ENCODE peak calls at places on chromosomes 1 and 21, in nine cellular contexts. I, H, E, A, P, O, X, W and U are unnamed samples.

GRCh38 chr1:175373786-175374623 is 181.4 kb upstream of the KIAA0040 start:
- DNase-seq in I (peak), H (no peak), E (peak), A (peak), P (peak), O (no peak), X (peak), W (no peak), U (no peak)

GRCh38 chr1:6625579-6626149 is 996 bp downstream of the THAP3 start:
- DNase-seq in I (peak), H (no peak), E (peak), A (no peak), P (peak), O (peak), X (peak), W (no peak), U (no peak)

GRCh38 chr1:229192031-229192430 is 78.9 kb upstream of the RAB4A start:
- DNase-seq in I (no peak), H (no peak), E (no peak), A (no peak), P (peak), O (peak), X (no peak), W (no peak), U (no peak)

GRCh38 chr1:119374208-119374877 is 5.8 kb downstream of the HAO2 start:
- DNase-seq in I (no peak), H (no peak), E (no peak), A (no peak), P (peak), O (no peak), X (no peak), W (no peak), U (no peak)

GRCh38 chr1:204127597-204128242 is 24.1 kb downstream of the ETNK2 start:
- DNase-seq in I (peak), H (no peak), E (peak), A (peak), P (peak), O (peak), X (peak), W (peak), U (no peak)

GRCh38 chr1:159867322-159868064 is 5.0 kb upstream of the VSIG8 start:
- DNase-seq in I (no peak), H (no peak), E (peak), A (no peak), P (peak), O (peak), X (peak), W (peak), U (no peak)

GRCh38 chr1:66217021-66217420 is 316.9 kb upstream of the SGIP1 start:
- DNase-seq in I (no peak), H (no peak), E (no peak), A (no peak), P (no peak), O (peak), X (no peak), W (no peak), U (no peak)

GRCh38 chr1:156619582-156619955 is 354 bp downstream of the HAPLN2 start:
- DNase-seq in I (no peak), H (no peak), E (no peak), A (no peak), P (no peak), O (no peak), X (no peak), W (no peak), U (no peak)

GRCh38 chr1:30684881-30685795 is 38.2 kb downstream of the MATN1 start:
- DNase-seq in I (peak), H (no peak), E (peak), A (peak), P (no peak), O (no peak), X (no peak), W (peak), U (no peak)

GRCh38 chr1:109273570-109274288 is 9.2 kb downstream of the PSRC1 start:
- DNase-seq in I (no peak), H (no peak), E (no peak), A (no peak), P (no peak), O (peak), X (no peak), W (peak), U (peak)

GRCh38 chr1:228210684-228211083 is 2.8 kb downstream of the OBSCN start:
- DNase-seq in I (no peak), H (no peak), E (no peak), A (no peak), P (no peak), O (no peak), X (no peak), W (no peak), U (no peak)

GRCh38 chr1:111801071-111801850 is 45.6 kb downstream of the DDX20 start:
- DNase-seq in I (no peak), H (no peak), E (no peak), A (no peak), P (no peak), O (no peak), X (no peak), W (no peak), U (no peak)

GRCh38 chr1:89550995-89551394 is 26.4 kb downstream of the LRRC8B start:
- DNase-seq in I (no peak), H (no peak), E (no peak), A (no peak), P (no peak), O (peak), X (no peak), W (no peak), U (no peak)

GRCh38 chr1:159598196-159598595 is 10.6 kb downstream of the APCS start:
- DNase-seq in I (no peak), H (no peak), E (no peak), A (no peak), P (peak), O (peak), X (peak), W (no peak), U (no peak)

GRCh38 chr21:41766883-41767605 is at the start of gene RIPK4:
- DNase-seq in I (no peak), H (peak), E (peak), A (peak), P (peak), O (peak), X (no peak), W (peak), U (no peak)

GRCh38 chr1:200435200-200435780 is 25.5 kb upstream of the ZNF281 start:
- DNase-seq in I (no peak), H (no peak), E (no peak), A (no peak), P (peak), O (no peak), X (no peak), W (no peak), U (no peak)

GRCh38 chr1:2224621-2225020 is 3.5 kb upstream of the SKI start:
- DNase-seq in I (no peak), H (no peak), E (no peak), A (no peak), P (no peak), O (no peak), X (no peak), W (peak), U (no peak)

GRCh38 chr1:237473896-237474295 is 416.8 kb downstream of the ZP4 start:
- DNase-seq in I (no peak), H (no peak), E (no peak), A (no peak), P (no peak), O (no peak), X (no peak), W (no peak), U (no peak)

GRCh38 chr1:179080866-179081695 is 789 bp upstream of the TOR3A start:
- DNase-seq in I (no peak), H (no peak), E (no peak), A (no peak), P (no peak), O (no peak), X (no peak), W (no peak), U (peak)

GRCh38 chr1:2862441-2863148 is 61.1 kb upstream of the TTC34 start:
- DNase-seq in I (no peak), H (no peak), E (no peak), A (no peak), P (no peak), O (no peak), X (no peak), W (peak), U (no peak)

GRCh38 chr1:29255134-29255666 is 18.9 kb downstream of the PTPRU start:
- DNase-seq in I (no peak), H (no peak), E (no peak), A (no peak), P (no peak), O (no peak), X (no peak), W (no peak), U (peak)

GRCh38 chr1:89065077-89065868 is at the start of gene GBP1:
- DNase-seq in I (no peak), H (no peak), E (no peak), A (no peak), P (peak), O (peak), X (peak), W (no peak), U (no peak)

GRCh38 chr21:42381347-42381984 is 14.4 kb downstream of the TMPRSS3 start:
- DNase-seq in I (no peak), H (peak), E (peak), A (no peak), P (peak), O (peak), X (peak), W (peak), U (no peak)

GRCh38 chr1:18446751-18447150 is 34.0 kb upstream of the KLHDC7A start:
- DNase-seq in I (no peak), H (no peak), E (no peak), A (no peak), P (no peak), O (no peak), X (no peak), W (no peak), U (no peak)

GRCh38 chr1:80212021-80212420 is 1205.5 kb upstream of the ADGRL4 start:
- DNase-seq in I (no peak), H (no peak), E (no peak), A (no peak), P (peak), O (no peak), X (no peak), W (no peak), U (no peak)

GRCh38 chr1:226126824-226127591 is 59.5 kb downstream of the ACBD3 start:
- DNase-seq in I (no peak), H (no peak), E (peak), A (no peak), P (peak), O (peak), X (no peak), W (no peak), U (no peak)

GRCh38 chr1:118151312-118151937 is 33.6 kb downstream of the SPAG17 start:
- DNase-seq in I (peak), H (no peak), E (peak), A (peak), P (peak), O (peak), X (peak), W (peak), U (no peak)

GRCh38 chr21:37071561-37072238 is 1.2 kb downstream of the PIGP start:
- DNase-seq in I (no peak), H (no peak), E (peak), A (no peak), P (peak), O (peak), X (peak), W (peak), U (no peak)

GRCh38 chr1:173038875-173039554 is 11.7 kb downstream of the TNFSF18 start:
- DNase-seq in I (no peak), H (no peak), E (no peak), A (no peak), P (no peak), O (peak), X (no peak), W (no peak), U (no peak)

GRCh38 chr21:33940846-33941245 is 25.2 kb upstream of the ATP5PO start:
- DNase-seq in I (no peak), H (peak), E (no peak), A (no peak), P (peak), O (no peak), X (no peak), W (no peak), U (no peak)

GRCh38 chr1:40232444-40232843 is 15.3 kb upstream of the TMCO2 start:
- DNase-seq in I (no peak), H (no peak), E (no peak), A (no peak), P (no peak), O (no peak), X (no peak), W (no peak), U (no peak)

GRCh38 chr1:2187619-2188018 is 7.0 kb downstream of the FAAP20 start:
- DNase-seq in I (no peak), H (no peak), E (no peak), A (no peak), P (no peak), O (no peak), X (no peak), W (peak), U (no peak)

GRCh38 chr1:228012555-228012954 is 5.8 kb downstream of the WNT3A start:
- DNase-seq in I (no peak), H (peak), E (no peak), A (no peak), P (no peak), O (no peak), X (no peak), W (no peak), U (no peak)

GRCh38 chr21:19049567-19049966 is 646.0 kb upstream of the TMPRSS15 start:
- DNase-seq in I (no peak), H (no peak), E (no peak), A (no peak), P (no peak), O (no peak), X (no peak), W (no peak), U (no peak)

GRCh38 chr1:55650449-55650848 is 435.3 kb upstream of the USP24 start:
- DNase-seq in I (no peak), H (no peak), E (no peak), A (no peak), P (peak), O (no peak), X (no peak), W (no peak), U (no peak)

GRCh38 chr1:32208891-32209309 is at the start of gene DCDC2B:
- DNase-seq in I (no peak), H (no peak), E (peak), A (no peak), P (peak), O (peak), X (no peak), W (peak), U (no peak)

GRCh38 chr1:183580281-183580682 is 10.0 kb downstream of the NCF2 start:
- DNase-seq in I (no peak), H (no peak), E (no peak), A (no peak), P (no peak), O (peak), X (peak), W (no peak), U (peak)

GRCh38 chr1:18188820-18189517 is 81.4 kb downstream of the IGSF21 start:
- DNase-seq in I (no peak), H (no peak), E (no peak), A (no peak), P (no peak), O (no peak), X (no peak), W (no peak), U (no peak)

GRCh38 chr1:176786274-176786673 is 323.3 kb downstream of the PAPPA2 start:
- DNase-seq in I (no peak), H (no peak), E (no peak), A (no peak), P (no peak), O (peak), X (no peak), W (no peak), U (no peak)

GRCh38 chr1:195580988-195581387 is 1027.3 kb downstream of the KCNT2 start:
- DNase-seq in I (no peak), H (no peak), E (no peak), A (no peak), P (no peak), O (no peak), X (no peak), W (no peak), U (no peak)
- TF ChIP-seq CTCF in I (peak), H (no peak), E (no peak), A (peak), P (peak), O (peak), X (no peak), W (no peak), U (no peak)

GRCh38 chr1:42657981-42658879 is at the start of gene PPIH:
- DNase-seq in I (peak), H (peak), E (peak), A (peak), P (peak), O (peak), X (peak), W (peak), U (peak)
- TF ChIP-seq CTCF in I (peak), H (no peak), E (no peak), A (peak), P (peak), O (peak), X (no peak), W (peak), U (no peak)

GRCh38 chr1:164515932-164516331 is 43.1 kb upstream of the PBX1 start:
- DNase-seq in I (no peak), H (no peak), E (no peak), A (no peak), P (peak), O (no peak), X (no peak), W (no peak), U (no peak)

GRCh38 chr1:164515221-164515620 is 43.8 kb upstream of the PBX1 start:
- DNase-seq in I (no peak), H (no peak), E (no peak), A (no peak), P (no peak), O (no peak), X (no peak), W (no peak), U (no peak)

GRCh38 chr1:164504699-164505098 is 54.3 kb upstream of the PBX1 start:
- DNase-seq in I (no peak), H (no peak), E (no peak), A (no peak), P (peak), O (peak), X (no peak), W (no peak), U (no peak)

DNA sequence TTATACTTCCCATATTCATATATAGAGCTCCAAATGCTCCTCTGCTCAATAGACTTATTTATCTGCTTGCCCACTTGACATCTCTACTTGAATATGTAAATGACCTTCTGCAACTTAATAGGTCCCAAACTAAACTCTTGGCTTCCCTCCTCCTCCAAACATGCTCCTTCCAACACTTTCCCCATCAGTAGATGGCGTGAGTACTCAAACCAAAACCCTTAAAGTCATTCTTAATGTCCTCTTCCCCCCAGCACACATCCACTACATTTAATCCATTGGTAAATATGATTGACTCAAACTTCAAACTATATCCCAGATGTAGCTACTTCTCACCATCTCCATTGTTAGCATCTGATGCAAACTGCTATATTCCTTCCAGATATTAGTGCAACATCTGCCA is 48.5 kb upstream of the PBX1 start:
- DNase-seq in I (no peak), H (no peak), E (no peak), A (no peak), P (peak), O (peak), X (peak), W (no peak), U (no peak)
- TF ChIP-seq CTCF in I (no peak), H (no peak), E (no peak), A (no peak), P (no peak), O (no peak), X (no peak), W (no peak), U (no peak)

GRCh38 chr1:115654125-115654524 is 12.4 kb downstream of the VANGL1 start:
- DNase-seq in I (no peak), H (no peak), E (no peak), A (no peak), P (no peak), O (no peak), X (no peak), W (no peak), U (no peak)
- TF ChIP-seq CTCF in I (no peak), H (no peak), E (no peak), A (no peak), P (no peak), O (no peak), X (no peak), W (no peak), U (no peak)

GRCh38 chr1:12078938-12079861 is 16.1 kb downstream of the TNFRSF8 start:
- DNase-seq in I (peak), H (no peak), E (no peak), A (peak), P (peak), O (peak), X (peak), W (no peak), U (no peak)
- TF ChIP-seq CTCF in I (peak), H (peak), E (no peak), A (peak), P (peak), O (peak), X (peak), W (peak), U (peak)

DNA sequence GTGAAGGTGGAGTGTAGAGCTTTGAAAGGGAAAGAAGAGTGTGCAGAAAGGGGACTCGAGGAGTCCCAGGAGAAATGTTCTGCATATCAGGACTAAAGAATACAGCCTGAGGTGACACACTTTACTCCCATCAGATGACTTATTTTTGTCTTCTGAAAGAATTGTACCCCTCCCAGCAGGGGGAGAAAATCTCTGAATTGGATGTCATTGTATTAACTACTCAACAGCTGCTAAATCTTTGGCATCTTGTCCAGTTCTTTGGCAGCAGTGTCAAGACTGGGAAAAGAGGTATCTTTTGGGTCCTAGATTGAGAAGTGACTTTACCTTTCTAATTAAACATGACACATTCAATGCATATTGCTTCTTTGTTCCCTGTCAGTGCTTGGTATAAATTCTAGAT is 18.9 kb downstream of the UBE4B start:
- DNase-seq in I (no peak), H (no peak), E (no peak), A (no peak), P (no peak), O (no peak), X (no peak), W (no peak), U (no peak)
- TF ChIP-seq CTCF in I (no peak), H (no peak), E (no peak), A (no peak), P (no peak), O (no peak), X (no peak), W (no peak), U (no peak)

GRCh38 chr1:3910769-3911520 is 10.9 kb upstream of the C1orf174 start:
- DNase-seq in I (peak), H (peak), E (peak), A (peak), P (peak), O (peak), X (peak), W (peak), U (no peak)
- TF ChIP-seq CTCF in I (peak), H (peak), E (peak), A (peak), P (peak), O (peak), X (peak), W (peak), U (peak)